ENCODE peak calls at places on chromosomes 3 and 15, in seven cellular contexts. One of them, this sample, is unnamed.

GRCh38 chr3:157436583-157437300 is at the start of gene PTX3:
- DNase-seq in thoracic aorta: no peak
- DNase-seq in fibroblast of lung: peak
- DNase-seq in choroid plexus epithelial cell: peak
- DNase-seq in NT2/D1: peak
- DNase-seq in lung: peak
- DNase-seq in transverse colon: no peak
- DNase-seq in this sample: peak

GRCh38 chr3:19891740-19892139 is 42.3 kb downstream of the EFHB start:
- DNase-seq in thoracic aorta: no peak
- DNase-seq in fibroblast of lung: peak
- DNase-seq in choroid plexus epithelial cell: no peak
- DNase-seq in NT2/D1: no peak
- DNase-seq in lung: no peak
- DNase-seq in transverse colon: peak
- DNase-seq in this sample: no peak

GRCh38 chr3:155070932-155071387 is 9.2 kb upstream of the MME start:
- DNase-seq in thoracic aorta: no peak
- DNase-seq in fibroblast of lung: peak
- DNase-seq in choroid plexus epithelial cell: peak
- DNase-seq in NT2/D1: no peak
- DNase-seq in lung: no peak
- DNase-seq in transverse colon: no peak
- DNase-seq in this sample: peak

GRCh38 chr15:58520464-58520863 is 88.7 kb downstream of the LIPC start:
- DNase-seq in thoracic aorta: no peak
- DNase-seq in fibroblast of lung: no peak
- DNase-seq in choroid plexus epithelial cell: no peak
- DNase-seq in NT2/D1: no peak
- DNase-seq in lung: no peak
- DNase-seq in transverse colon: no peak
- DNase-seq in this sample: no peak

GRCh38 chr3:61527011-61527410 is 34.4 kb upstream of the PTPRG start:
- DNase-seq in thoracic aorta: no peak
- DNase-seq in fibroblast of lung: no peak
- DNase-seq in choroid plexus epithelial cell: no peak
- DNase-seq in NT2/D1: no peak
- DNase-seq in lung: no peak
- DNase-seq in transverse colon: no peak
- DNase-seq in this sample: no peak

GRCh38 chr3:14657579-14657978 is 6.0 kb downstream of the CCDC174 start:
- DNase-seq in thoracic aorta: no peak
- DNase-seq in fibroblast of lung: no peak
- DNase-seq in choroid plexus epithelial cell: no peak
- DNase-seq in NT2/D1: no peak
- DNase-seq in lung: no peak
- DNase-seq in transverse colon: no peak
- DNase-seq in this sample: no peak

GRCh38 chr3:169094204-169094603 is 569.3 kb downstream of the MECOM start:
- DNase-seq in thoracic aorta: no peak
- DNase-seq in fibroblast of lung: peak
- DNase-seq in choroid plexus epithelial cell: no peak
- DNase-seq in NT2/D1: no peak
- DNase-seq in lung: no peak
- DNase-seq in transverse colon: no peak
- DNase-seq in this sample: no peak

GRCh38 chr15:28992996-28993719 is 107.4 kb downstream of the APBA2 start:
- DNase-seq in thoracic aorta: no peak
- DNase-seq in fibroblast of lung: peak
- DNase-seq in choroid plexus epithelial cell: peak
- DNase-seq in NT2/D1: no peak
- DNase-seq in lung: no peak
- DNase-seq in transverse colon: no peak
- DNase-seq in this sample: no peak

GRCh38 chr3:47347217-47347801 is 33.5 kb upstream of the PTPN23 start:
- DNase-seq in thoracic aorta: no peak
- DNase-seq in fibroblast of lung: peak
- DNase-seq in choroid plexus epithelial cell: peak
- DNase-seq in NT2/D1: no peak
- DNase-seq in lung: no peak
- DNase-seq in transverse colon: peak
- DNase-seq in this sample: peak

GRCh38 chr3:177229791-177230190 is 32.5 kb upstream of the TBL1XR1 start:
- DNase-seq in thoracic aorta: no peak
- DNase-seq in fibroblast of lung: no peak
- DNase-seq in choroid plexus epithelial cell: peak
- DNase-seq in NT2/D1: no peak
- DNase-seq in lung: no peak
- DNase-seq in transverse colon: no peak
- DNase-seq in this sample: no peak

GRCh38 chr15:95910643-95911212 is 419.8 kb upstream of the NR2F2 start:
- DNase-seq in thoracic aorta: no peak
- DNase-seq in fibroblast of lung: no peak
- DNase-seq in choroid plexus epithelial cell: no peak
- DNase-seq in NT2/D1: peak
- DNase-seq in lung: no peak
- DNase-seq in transverse colon: no peak
- DNase-seq in this sample: no peak

GRCh38 chr3:40899286-40899712 is 300.0 kb upstream of the CTNNB1 start:
- DNase-seq in thoracic aorta: no peak
- DNase-seq in fibroblast of lung: peak
- DNase-seq in choroid plexus epithelial cell: peak
- DNase-seq in NT2/D1: no peak
- DNase-seq in lung: no peak
- DNase-seq in transverse colon: no peak
- DNase-seq in this sample: no peak

GRCh38 chr3:52355526-52355925 is 39.4 kb downstream of the DNAH1 start:
- DNase-seq in thoracic aorta: no peak
- DNase-seq in fibroblast of lung: no peak
- DNase-seq in choroid plexus epithelial cell: no peak
- DNase-seq in NT2/D1: no peak
- DNase-seq in lung: no peak
- DNase-seq in transverse colon: no peak
- DNase-seq in this sample: no peak

GRCh38 chr3:164040991-164041390 is 1037.3 kb downstream of the SI start:
- DNase-seq in thoracic aorta: no peak
- DNase-seq in fibroblast of lung: peak
- DNase-seq in choroid plexus epithelial cell: peak
- DNase-seq in NT2/D1: no peak
- DNase-seq in lung: no peak
- DNase-seq in transverse colon: no peak
- DNase-seq in this sample: no peak

GRCh38 chr3:188058569-188059184 is 95.3 kb upstream of the LPP start:
- DNase-seq in thoracic aorta: no peak
- DNase-seq in fibroblast of lung: no peak
- DNase-seq in choroid plexus epithelial cell: no peak
- DNase-seq in NT2/D1: no peak
- DNase-seq in lung: no peak
- DNase-seq in transverse colon: no peak
- DNase-seq in this sample: no peak

GRCh38 chr3:113496924-113497323 is 18.0 kb downstream of the SPICE1 start:
- DNase-seq in thoracic aorta: no peak
- DNase-seq in fibroblast of lung: peak
- DNase-seq in choroid plexus epithelial cell: peak
- DNase-seq in NT2/D1: no peak
- DNase-seq in lung: no peak
- DNase-seq in transverse colon: no peak
- DNase-seq in this sample: no peak

GRCh38 chr15:29687204-29687768 is 135.0 kb downstream of the TJP1 start:
- DNase-seq in thoracic aorta: no peak
- DNase-seq in fibroblast of lung: no peak
- DNase-seq in choroid plexus epithelial cell: no peak
- DNase-seq in NT2/D1: no peak
- DNase-seq in lung: no peak
- DNase-seq in transverse colon: peak
- DNase-seq in this sample: no peak

GRCh38 chr15:35288580-35288979 is 203.5 kb upstream of the NANOGP8 start:
- DNase-seq in thoracic aorta: no peak
- DNase-seq in fibroblast of lung: no peak
- DNase-seq in choroid plexus epithelial cell: no peak
- DNase-seq in NT2/D1: no peak
- DNase-seq in lung: no peak
- DNase-seq in transverse colon: no peak
- DNase-seq in this sample: no peak

GRCh38 chr3:38118421-38119247 is 18.3 kb downstream of the ACAA1 start:
- DNase-seq in thoracic aorta: no peak
- DNase-seq in fibroblast of lung: no peak
- DNase-seq in choroid plexus epithelial cell: no peak
- DNase-seq in NT2/D1: no peak
- DNase-seq in lung: no peak
- DNase-seq in transverse colon: no peak
- DNase-seq in this sample: no peak

GRCh38 chr15:87597346-87598052 is 659.0 kb downstream of the NTRK3 start:
- DNase-seq in thoracic aorta: no peak
- DNase-seq in fibroblast of lung: no peak
- DNase-seq in choroid plexus epithelial cell: peak
- DNase-seq in NT2/D1: no peak
- DNase-seq in lung: no peak
- DNase-seq in transverse colon: no peak
- DNase-seq in this sample: no peak

GRCh38 chr3:58052373-58053273 is 44.4 kb downstream of the FLNB start:
- DNase-seq in thoracic aorta: peak
- DNase-seq in fibroblast of lung: peak
- DNase-seq in choroid plexus epithelial cell: peak
- DNase-seq in NT2/D1: no peak
- DNase-seq in lung: peak
- DNase-seq in transverse colon: peak
- DNase-seq in this sample: peak
- H3K4me3 ChIP-seq in thoracic aorta: peak
- H3K4me3 ChIP-seq in fibroblast of lung: no peak
- H3K4me3 ChIP-seq in choroid plexus epithelial cell: no peak
- H3K4me3 ChIP-seq in NT2/D1: no peak
- H3K4me3 ChIP-seq in lung: no peak
- H3K4me3 ChIP-seq in transverse colon: no peak
- H3K4me3 ChIP-seq in this sample: no peak

DNA sequence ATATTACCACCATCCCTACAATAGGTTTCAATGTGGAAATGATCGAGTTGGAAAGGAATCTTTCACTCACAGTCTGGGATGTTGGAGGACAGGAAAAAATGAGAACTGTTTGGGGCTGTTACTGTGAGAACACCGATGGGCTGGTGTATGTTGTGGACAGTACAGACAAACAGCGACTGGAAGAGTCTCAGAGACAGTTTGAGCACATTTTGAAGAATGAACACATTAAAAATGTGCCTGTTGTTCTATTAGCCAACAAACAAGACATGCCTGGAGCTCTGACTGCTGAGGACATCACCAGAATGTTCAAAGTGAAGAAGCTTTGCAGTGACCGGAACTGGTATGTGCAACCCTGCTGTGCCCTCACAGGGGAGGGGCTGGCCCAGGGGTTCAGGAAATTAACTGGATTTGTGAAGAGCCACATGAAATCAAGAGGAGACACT is 520 bp downstream of the ARL14 start:
- DNase-seq in thoracic aorta: no peak
- DNase-seq in fibroblast of lung: peak
- DNase-seq in choroid plexus epithelial cell: peak
- DNase-seq in NT2/D1: no peak
- DNase-seq in lung: no peak
- DNase-seq in transverse colon: peak
- DNase-seq in this sample: no peak
- H3K4me3 ChIP-seq in thoracic aorta: no peak
- H3K4me3 ChIP-seq in fibroblast of lung: no peak
- H3K4me3 ChIP-seq in choroid plexus epithelial cell: no peak
- H3K4me3 ChIP-seq in NT2/D1: no peak
- H3K4me3 ChIP-seq in lung: no peak
- H3K4me3 ChIP-seq in transverse colon: peak
- H3K4me3 ChIP-seq in this sample: no peak

GRCh38 chr3:50320853-50321145 is 1.7 kb downstream of the HYAL2 start:
- DNase-seq in thoracic aorta: no peak
- DNase-seq in fibroblast of lung: no peak
- DNase-seq in choroid plexus epithelial cell: peak
- DNase-seq in NT2/D1: no peak
- DNase-seq in lung: no peak
- DNase-seq in transverse colon: no peak
- DNase-seq in this sample: no peak

GRCh38 chr3:50321146-50321843 is 1.2 kb downstream of the HYAL2 start:
- DNase-seq in thoracic aorta: no peak
- DNase-seq in fibroblast of lung: peak
- DNase-seq in choroid plexus epithelial cell: peak
- DNase-seq in NT2/D1: peak
- DNase-seq in lung: peak
- DNase-seq in transverse colon: peak
- DNase-seq in this sample: no peak

GRCh38 chr3:50323092-50323600 is 601 bp upstream of the HYAL2 start:
- DNase-seq in thoracic aorta: no peak
- DNase-seq in fibroblast of lung: no peak
- DNase-seq in choroid plexus epithelial cell: no peak
- DNase-seq in NT2/D1: no peak
- DNase-seq in lung: no peak
- DNase-seq in transverse colon: no peak
- DNase-seq in this sample: no peak

GRCh38 chr3:50322386-50323091 is at the start of gene HYAL2:
- DNase-seq in thoracic aorta: no peak
- DNase-seq in fibroblast of lung: no peak
- DNase-seq in choroid plexus epithelial cell: no peak
- DNase-seq in NT2/D1: no peak
- DNase-seq in lung: no peak
- DNase-seq in transverse colon: no peak
- DNase-seq in this sample: no peak

DNA sequence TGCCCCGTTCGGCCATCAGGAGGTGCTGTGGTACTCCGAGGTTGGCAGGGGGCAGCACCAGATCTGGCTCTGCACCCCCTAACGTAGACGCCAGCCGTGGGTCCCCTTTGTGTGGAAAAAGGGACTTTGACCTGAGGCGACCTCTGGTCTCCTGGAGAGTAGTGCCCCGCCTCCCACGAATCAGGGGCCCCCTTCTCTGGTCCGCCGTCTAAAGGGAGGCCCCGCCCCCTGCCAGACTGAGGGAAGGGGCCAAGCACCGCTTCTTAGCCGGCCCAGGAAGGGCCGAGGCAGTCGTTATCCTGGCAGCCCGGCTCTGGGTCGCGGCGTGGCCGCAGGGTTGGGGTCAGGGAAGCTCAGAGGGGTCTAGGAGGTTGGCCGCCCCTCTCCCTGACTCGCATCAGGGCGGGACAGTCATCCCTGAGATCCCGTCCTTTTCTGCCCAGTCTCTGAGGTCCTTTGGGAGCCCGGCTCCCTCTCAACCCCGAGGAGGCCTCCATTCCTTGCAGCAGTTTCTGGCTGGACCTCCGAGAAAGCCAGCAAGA is 630 bp downstream of the HYAL2 start:
- DNase-seq in thoracic aorta: no peak
- DNase-seq in fibroblast of lung: no peak
- DNase-seq in choroid plexus epithelial cell: no peak
- DNase-seq in NT2/D1: no peak
- DNase-seq in lung: peak
- DNase-seq in transverse colon: no peak
- DNase-seq in this sample: no peak
- H3K4me3 ChIP-seq in thoracic aorta: peak
- H3K4me3 ChIP-seq in fibroblast of lung: peak
- H3K4me3 ChIP-seq in choroid plexus epithelial cell: peak
- H3K4me3 ChIP-seq in NT2/D1: peak
- H3K4me3 ChIP-seq in lung: peak
- H3K4me3 ChIP-seq in transverse colon: peak
- H3K4me3 ChIP-seq in this sample: peak

DNA sequence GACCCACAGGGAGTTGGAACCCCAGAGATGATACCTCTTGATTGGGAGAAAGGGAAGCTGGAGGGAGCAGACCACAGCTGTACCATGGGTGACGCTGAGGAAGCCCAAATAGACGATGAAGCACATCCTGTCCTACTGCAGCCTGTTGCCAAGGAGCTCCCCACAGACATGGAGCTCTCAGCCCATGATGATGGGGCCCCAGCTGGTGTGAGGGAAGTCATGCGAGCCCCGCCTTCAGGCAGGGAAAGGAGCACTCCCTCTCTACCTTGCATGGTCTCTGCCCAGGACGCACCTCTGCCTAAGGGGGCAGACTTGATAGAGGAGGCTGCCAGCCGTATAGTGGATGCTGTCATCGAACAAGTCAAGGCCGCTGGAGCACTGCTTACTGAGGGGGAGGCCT is 201.1 kb downstream of the AKAP13 start:
- DNase-seq in thoracic aorta: no peak
- DNase-seq in fibroblast of lung: no peak
- DNase-seq in choroid plexus epithelial cell: no peak
- DNase-seq in NT2/D1: no peak
- DNase-seq in lung: no peak
- DNase-seq in transverse colon: peak
- DNase-seq in this sample: no peak
- H3K4me3 ChIP-seq in thoracic aorta: peak
- H3K4me3 ChIP-seq in fibroblast of lung: no peak
- H3K4me3 ChIP-seq in choroid plexus epithelial cell: no peak
- H3K4me3 ChIP-seq in NT2/D1: no peak
- H3K4me3 ChIP-seq in lung: no peak
- H3K4me3 ChIP-seq in transverse colon: peak
- H3K4me3 ChIP-seq in this sample: no peak

This sample was measured in BJ.